ENCODE peak calls at places on chromosomes 12 and 14, in nine cellular contexts. U is brain microvascular endothelial cell; Q is mammary epithelial cell; Y is tibial nerve; D is psoas muscle; E is CD8-positive, alpha-beta T cell; G is left ventricle myocardium inferior; A is cardiac muscle cell; X is right lobe of liver. R is an unnamed sample. For H3K27me3, the result is how much of the 10 kb centered on the place peaks cover.

GRCh38 chr12:113844495-113845175 is 121.5 kb downstream of the RBM19 start:
- DNase-seq in Y (no peak), Q (no peak), X (no peak), D (no peak), E (no peak), A (no peak), U (peak), G (peak), R (no peak)

GRCh38 chr12:646303-647038 is 16.8 kb downstream of the NINJ2 start:
- DNase-seq in Q (no peak), D (peak), X (peak), Y (peak), E (no peak), U (no peak), G (peak), A (peak), R (no peak)

GRCh38 chr12:82300611-82301010 is 57.6 kb downstream of the CCDC59 start:
- DNase-seq in Q (no peak), D (no peak), X (no peak), G (no peak), A (peak), E (no peak), U (peak), Y (no peak), R (no peak)

GRCh38 chr14:105204206-105204930 is 23.3 kb upstream of the NUDT14 start:
- DNase-seq in Q (peak), A (no peak), D (peak), U (no peak), E (no peak), Y (no peak), X (peak), G (peak), R (peak)

GRCh38 chr12:17954788-17955187 is 135.2 kb downstream of the RERGL start:
- DNase-seq in E (no peak), D (no peak), X (no peak), A (no peak), G (no peak), Q (no peak), Y (no peak), U (no peak), R (no peak)

GRCh38 chr12:58502236-58502635 is 418.1 kb downstream of the LRIG3 start:
- DNase-seq in D (no peak), Y (no peak), G (no peak), U (no peak), A (no peak), X (no peak), Q (no peak), E (no peak), R (peak)

GRCh38 chr14:88628033-88628432 is 65.2 kb downstream of the ZC3H14 start:
- DNase-seq in D (no peak), Y (no peak), G (no peak), X (no peak), A (no peak), Q (no peak), E (no peak), U (no peak), R (no peak)

GRCh38 chr12:90253674-90254181 is 545.1 kb upstream of the ATP2B1 start:
- DNase-seq in E (no peak), D (peak), Y (peak), G (peak), Q (peak), U (peak), X (peak), A (peak), R (peak)

GRCh38 chr12:125053821-125054220 is 11.4 kb upstream of the AACS start:
- DNase-seq in Y (peak), A (no peak), X (no peak), U (no peak), Q (no peak), G (no peak), D (peak), E (no peak), R (no peak)

DNA sequence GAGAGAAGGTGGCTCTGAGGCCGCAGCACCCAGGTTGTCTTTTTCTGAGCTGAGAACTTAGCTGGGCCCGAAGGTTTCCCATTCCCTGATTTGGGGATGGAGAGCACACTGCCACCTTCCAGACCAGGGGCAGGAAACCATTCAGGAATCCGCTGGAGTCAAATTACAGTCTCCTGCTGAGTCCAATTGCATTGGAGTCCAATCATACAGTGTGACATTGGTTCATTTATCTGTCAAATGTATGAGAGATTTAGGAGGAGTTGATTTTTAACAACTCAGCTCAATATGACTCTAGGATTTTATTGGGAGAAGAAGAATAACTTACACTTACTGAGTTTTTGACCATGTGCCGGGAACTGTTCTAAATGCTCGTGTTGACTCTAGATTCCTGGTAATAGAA is 11.6 kb downstream of the SYNDIG1L start:
- DNase-seq in D (no peak), E (no peak), Y (no peak), X (no peak), Q (no peak), G (no peak), U (no peak), A (no peak), R (no peak)
- H3K27me3 ChIP-seq in D (under half), E (under half), Y (under half), X (under half), Q (under half), G (half or more), U (under half), A (under half), R (under half)

DNA sequence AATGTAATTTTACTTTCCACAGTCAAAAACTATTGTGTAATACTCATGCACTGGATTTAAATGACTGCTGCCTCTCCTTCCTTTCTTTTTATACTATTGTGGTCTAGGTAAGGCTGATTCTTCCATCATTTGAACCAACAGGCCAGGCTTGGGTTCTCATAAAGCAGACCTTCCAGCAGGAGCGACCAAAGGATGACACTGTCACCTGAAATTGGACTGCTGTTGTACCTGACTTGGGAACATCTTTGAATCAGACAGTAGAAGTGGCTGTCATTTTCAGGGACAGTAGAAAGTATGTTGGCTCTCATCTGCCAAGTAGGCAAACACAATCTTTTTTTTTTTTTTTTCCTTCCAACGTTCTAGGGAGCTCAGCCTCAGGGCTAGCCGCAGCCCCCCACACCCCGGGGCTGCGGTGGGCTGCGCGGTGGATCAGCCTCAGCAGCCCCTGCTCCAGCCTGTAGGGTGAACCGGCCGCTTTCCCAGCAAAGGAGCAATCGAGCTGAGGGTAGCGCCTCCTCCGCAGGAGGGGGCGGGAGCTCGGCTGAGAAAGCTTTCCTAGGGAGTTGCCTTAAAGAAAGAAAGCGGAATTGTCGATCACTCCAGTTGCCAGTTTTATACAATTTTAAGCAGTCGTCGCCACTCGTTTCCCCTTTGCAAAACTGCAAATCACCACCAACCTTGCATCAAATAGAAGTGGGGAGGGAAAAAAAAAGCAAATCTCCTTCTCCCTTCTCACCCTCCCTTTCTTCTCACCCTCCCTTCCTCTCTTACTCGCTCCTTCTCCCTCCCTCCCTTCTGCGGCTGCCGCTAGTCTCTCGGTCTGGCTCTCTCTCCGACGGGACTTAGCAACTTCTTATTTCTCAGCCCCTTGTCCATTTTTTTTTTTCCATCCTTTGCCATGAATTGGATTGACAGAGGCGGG is at the start of gene PDE3A:
- DNase-seq in Q (peak), D (peak), Y (peak), U (peak), E (no peak), A (peak), X (peak), G (peak), R (peak)
- TF ChIP-seq CTCF in Q (no peak), D (no peak), Y (peak), U (peak), E (no peak), A (peak), X (no peak), G (peak), R (no peak)

GRCh38 chr12:49296034-49296835 is 1.3 kb downstream of the PRPH start:
- DNase-seq in D (peak), A (no peak), Y (no peak), E (peak), Q (no peak), U (no peak), G (no peak), X (peak), R (peak)
- H3K4me3 ChIP-seq in D (no peak), A (no peak), Y (no peak), E (peak), Q (peak), U (no peak), G (peak), X (no peak), R (no peak)

GRCh38 chr12:130717752-130718151 is 1.7 kb upstream of the RIMBP2 start:
- DNase-seq in Q (no peak), A (no peak), X (no peak), U (no peak), D (no peak), E (no peak), Y (no peak), G (no peak), R (no peak)
- H3K27me3 ChIP-seq in Q (under half), A (under half), X (under half), U (under half), D (under half), E (under half), Y (under half), G (half or more), R (under half)

DNA sequence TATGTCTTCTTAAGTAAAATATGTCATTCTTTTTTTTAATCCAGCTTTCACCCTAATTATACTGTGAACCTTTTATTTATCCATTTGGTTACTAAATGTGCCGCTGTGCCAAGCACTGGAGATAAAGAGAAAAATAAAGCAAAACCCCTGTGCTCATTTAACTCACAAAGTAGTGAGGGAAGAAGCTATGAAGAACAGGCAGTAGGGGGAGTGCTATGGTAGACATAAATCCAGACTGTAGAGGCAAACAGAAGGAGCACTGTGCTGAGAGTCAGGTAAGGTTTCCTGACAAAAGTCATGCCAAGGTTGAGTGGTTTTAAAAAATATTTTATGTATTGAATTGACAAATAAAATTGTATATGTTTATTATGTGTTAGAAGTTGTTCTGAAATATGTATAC is 188.5 kb upstream of the SYT10 start:
- DNase-seq in U (no peak), A (no peak), Y (no peak), X (no peak), G (no peak), D (no peak), Q (peak), E (no peak), R (no peak)
- TF ChIP-seq CTCF in U (peak), A (no peak), Y (no peak), X (no peak), G (no peak), D (no peak), Q (peak), E (no peak), R (no peak)